ENCODE peak calls at places on chromosomes 7 and 10, in six cellular contexts. S is H9, T is IMR-90, Q is mesendoderm, E is mesenchymal stem cell, Y is H1. U is an unnamed sample.

GRCh38 chr10:58385784-58386112 is 538 bp downstream of the TFAM start:
- DNase-seq in E (peak; percentile 56), S (peak; percentile 47), Q (peak; percentile 68), T (peak; percentile 17), Y (peak; percentile 2), U (peak; percentile 35)

GRCh38 chr7:66859794-66860645 is 61.0 kb upstream of the TMEM248 start:
- DNase-seq in S (peak; percentile 46), Q (peak; percentile 63), E (peak; percentile 26), Y (no peak), T (peak; percentile 42), U (no peak)

GRCh38 chr7:18402488-18403183 is 92.9 kb upstream of the HDAC9 start:
- DNase-seq in E (peak; percentile 78), Y (no peak), S (no peak), Q (no peak), T (peak; percentile 88), U (no peak)

GRCh38 chr10:34286136-34286739 is 528.9 kb downstream of the PARD3 start:
- DNase-seq in Y (no peak), Q (peak; percentile 59), S (peak; percentile 45), E (peak; percentile 62), T (peak; percentile 41), U (no peak)

GRCh38 chr7:156000601-156001396 is 188.5 kb upstream of the SHH start:
- DNase-seq in Q (no peak), Y (no peak), T (no peak), E (no peak), S (peak; percentile 18), U (no peak)

GRCh38 chr10:787933-788651 is 98.6 kb upstream of the DIP2C start:
- DNase-seq in E (no peak), T (peak; percentile 62), Y (no peak), Q (no peak), S (no peak), U (no peak)

GRCh38 chr7:138370956-138371355 is 89.1 kb upstream of the TRIM24 start:
- DNase-seq in Y (no peak), S (no peak), E (no peak), T (no peak), Q (no peak), U (no peak)

GRCh38 chr10:24449334-24449740 is 240.4 kb downstream of the KIAA1217 start:
- DNase-seq in E (peak; percentile 38), T (peak; percentile 64), S (no peak), Y (no peak), Q (no peak), U (no peak)

GRCh38 chr10:48604039-48604407 is 850 bp downstream of the ARHGAP22 start:
- DNase-seq in T (no peak), Y (no peak), E (peak; percentile 32), Q (no peak), S (no peak), U (no peak)

GRCh38 chr7:107661081-107661864 is 645 bp downstream of the SLC26A4 start:
- DNase-seq in Y (no peak), E (peak; percentile 48), Q (peak; percentile 82), S (peak; percentile 76), T (peak; percentile 45), U (peak; percentile 45)

GRCh38 chr10:101827919-101828600 is 9.8 kb upstream of the OGA start:
- DNase-seq in Q (no peak), S (no peak), T (no peak), Y (no peak), E (no peak), U (no peak)

GRCh38 chr10:133197786-133198185 is 32.2 kb upstream of the UTF1 start:
- DNase-seq in T (no peak), S (no peak), Y (no peak), E (no peak), Q (no peak), U (no peak)

GRCh38 chr10:48455392-48456151 is 149.1 kb downstream of the MAPK8 start:
- DNase-seq in T (no peak), E (no peak), Q (no peak), S (peak; percentile 23), Y (no peak), U (no peak)

GRCh38 chr7:115600196-115600595 is 430.4 kb downstream of the TFEC start:
- DNase-seq in S (no peak), E (no peak), Y (no peak), Q (no peak), T (peak; percentile 28), U (no peak)

GRCh38 chr10:102009801-102010425 is 46.1 kb downstream of the ARMH3 start:
- DNase-seq in Q (peak; percentile 93), Y (peak; percentile 17), E (peak; percentile 91), T (peak; percentile 93), S (peak; percentile 52), U (peak; percentile 64)

GRCh38 chr10:111410740-111411139 is 333.9 kb downstream of the ADRA2A start:
- DNase-seq in Q (no peak), T (no peak), E (peak; percentile 4), S (no peak), Y (no peak), U (no peak)

GRCh38 chr7:24979863-24980694 is at the start of gene OSBPL3:
- DNase-seq in Y (peak; percentile 90), T (peak; percentile 95), S (peak; percentile 95), Q (peak; percentile 96), E (peak; percentile 97), U (peak; percentile 97)

GRCh38 chr7:17152698-17153097 is 145.8 kb upstream of the AHR start:
- DNase-seq in S (no peak), Q (no peak), T (no peak), E (no peak), Y (no peak), U (no peak)

GRCh38 chr10:116848032-116848911 is 1.0 kb upstream of the ENO4 start:
- DNase-seq in E (no peak), Q (no peak), Y (no peak), T (no peak), S (no peak), U (no peak)

GRCh38 chr10:104937528-104937927 is 296.4 kb downstream of the SORCS3 start:
- DNase-seq in S (no peak), T (peak; percentile 7), E (no peak), Q (peak; percentile 28), Y (no peak), U (no peak)

GRCh38 chr7:47327698-47328391 is 254.1 kb downstream of the TNS3 start:
- DNase-seq in E (peak; percentile 92), S (peak; percentile 91), Q (peak; percentile 95), T (peak; percentile 81), Y (peak; percentile 36), U (peak; percentile 84)

GRCh38 chr10:14953452-14954000 is 370 bp downstream of the DCLRE1C start:
- DNase-seq in S (no peak), E (peak; percentile 83), Q (peak; percentile 61), T (peak; percentile 67), Y (no peak), U (no peak)

GRCh38 chr7:73833251-73833919 is 2.6 kb downstream of the CLDN4 start:
- DNase-seq in T (no peak), E (peak; percentile 32), Q (peak; percentile 81), S (peak; percentile 78), Y (no peak), U (no peak)

GRCh38 chr7:542935-543789 is 23.5 kb upstream of the PDGFA start:
- DNase-seq in Y (no peak), E (peak; percentile 97), S (no peak), Q (peak; percentile 47), T (peak; percentile 91), U (no peak)

DNA sequence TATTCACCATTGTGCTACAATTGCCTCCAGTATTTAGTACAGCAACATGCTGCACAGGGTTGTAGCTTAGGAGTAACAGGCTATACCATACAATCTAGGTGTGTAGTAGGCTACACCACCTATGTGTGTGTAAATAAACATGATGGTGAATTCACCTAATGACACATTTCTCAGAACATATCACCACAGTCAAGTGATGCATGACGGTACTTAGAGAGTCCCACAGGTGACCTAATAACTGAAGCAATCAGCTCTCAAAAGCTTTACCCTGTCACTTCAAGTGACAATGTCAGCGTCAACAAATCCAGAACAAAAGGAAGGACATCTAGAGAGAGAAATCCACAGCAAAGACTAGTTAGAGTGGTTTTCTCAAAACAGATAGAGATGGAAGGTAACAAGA is 38.8 kb downstream of the CCNJ start:
- DNase-seq in Q (no peak), S (no peak), Y (no peak), E (no peak), T (no peak), U (no peak)
- H2BK15ac ChIP-seq in Q (no peak overlapping the region), S (no peak overlapping the region), Y (no peak overlapping the region), E (no peak overlapping the region), T (no peak overlapping the region), U (no peak overlapping the region)

GRCh38 chr7:128836729-128837348 is 6.6 kb downstream of the FLNC start:
- DNase-seq in T (no peak), Y (no peak), Q (no peak), S (no peak), E (no peak), U (no peak)
- H3K9ac ChIP-seq in T (no peak overlapping the region), Y (no peak overlapping the region), Q (no peak overlapping the region), S (no peak overlapping the region), E (peak overlapping the region; percentile 76), U (no peak overlapping the region)

GRCh38 chr7:3264693-3265339 is 36.2 kb upstream of the SDK1 start:
- DNase-seq in Q (no peak), S (no peak), Y (no peak), T (no peak), E (no peak), U (no peak)

GRCh38 chr7:3259711-3260424 is 41.2 kb upstream of the SDK1 start:
- DNase-seq in Y (no peak), Q (no peak), S (no peak), E (peak; percentile 60), T (peak; percentile 78), U (no peak)

GRCh38 chr7:3265388-3265787 is 35.7 kb upstream of the SDK1 start:
- DNase-seq in Q (no peak), S (no peak), E (no peak), Y (no peak), T (no peak), U (no peak)

GRCh38 chr7:3254718-3255117 is 46.3 kb upstream of the SDK1 start:
- DNase-seq in Q (no peak), Y (no peak), T (no peak), E (no peak), S (no peak), U (no peak)

GRCh38 chr7:3260425-3260762 is 40.7 kb upstream of the SDK1 start:
- DNase-seq in Q (no peak), Y (no peak), E (no peak), T (peak; percentile 41), S (no peak), U (no peak)
- H3K79me1 ChIP-seq in Q (no peaks in the 10 kb centered on the region), Y (no peaks in the 10 kb centered on the region), E (no peaks in the 10 kb centered on the region), T (no peaks in the 10 kb centered on the region), S (no peaks in the 10 kb centered on the region), U (no peaks in the 10 kb centered on the region)

GRCh38 chr10:44312401-44312800 is 72.5 kb downstream of the CXCL12 start:
- DNase-seq in S (no peak), T (no peak), Q (no peak), E (no peak), Y (no peak), U (no peak)
- H2BK15ac ChIP-seq in S (no peak overlapping the region), T (no peak overlapping the region), Q (no peak overlapping the region), E (no peak overlapping the region), Y (peak overlapping the region; percentile 81), U (no peak overlapping the region)

GRCh38 chr7:154927624-154928125 is 75.2 kb downstream of the PAXIP1 start:
- DNase-seq in T (peak; percentile 87), Q (peak; percentile 86), E (peak; percentile 87), S (peak; percentile 65), Y (no peak), U (peak; percentile 61)

GRCh38 chr7:154931906-154932305 is 71.0 kb downstream of the PAXIP1 start:
- DNase-seq in Y (no peak), T (peak; percentile 15), Q (peak; percentile 27), E (peak; percentile 10), S (no peak), U (no peak)

GRCh38 chr7:154929006-154929726 is 73.8 kb downstream of the PAXIP1 start:
- DNase-seq in E (no peak), T (no peak), Y (no peak), S (no peak), Q (no peak), U (no peak)

GRCh38 chr7:154928136-154929005 is 74.6 kb downstream of the PAXIP1 start:
- DNase-seq in E (peak; percentile 93), Y (no peak), T (peak; percentile 93), S (no peak), Q (peak; percentile 91), U (peak; percentile 45)
- H3K9ac ChIP-seq in E (peak overlapping the region; percentile 93), Y (no peak overlapping the region), T (peak overlapping the region; percentile 71), S (no peak overlapping the region), Q (no peak overlapping the region), U (no peak overlapping the region)

U was measured in neuronal stem cell.